ENCODE peak calls at places on chromosomes 4 and X, in six cellular contexts. J is Right ventricle myocardium superior, H is body of pancreas, E is foreskin fibroblast, Q is NCI-H82, O is ELR. R is an unnamed sample.

GRCh38 chr4:118417325-118417724 is 64.5 kb upstream of the PRSS12 start:
- DNase-seq in J (no peak), H (no peak), E (no peak), Q (no peak), O (no peak), R (no peak)

GRCh38 chr4:33073811-33074210 is 2353.6 kb downstream of the PCDH7 start:
- DNase-seq in J (no peak), H (no peak), E (peak; percentile 38), Q (no peak), O (peak; percentile 43), R (no peak)

GRCh38 chrX:82677281-82677680 is 830.8 kb upstream of the POU3F4 start:
- DNase-seq in J (no peak), H (no peak), E (no peak), Q (no peak), O (no peak), R (peak; percentile 31)

GRCh38 chr4:187128971-187129370 is 405.3 kb upstream of the FAT1 start:
- DNase-seq in J (no peak), H (no peak), E (peak; percentile 30), Q (no peak), O (peak; percentile 63), R (peak; percentile 44)

GRCh38 chr4:8325284-8325973 is 55.9 kb downstream of the HTRA3 start:
- DNase-seq in J (peak; percentile 46), H (no peak), E (no peak), Q (no peak), O (no peak), R (no peak)

GRCh38 chr4:26859762-26860156 is 882 bp upstream of the STIM2 start:
- DNase-seq in J (no peak), H (no peak), E (no peak), Q (no peak), O (no peak), R (peak; percentile 21)

GRCh38 chr4:80192252-80192866 is 4.9 kb upstream of the PRDM8 start:
- DNase-seq in J (no peak), H (no peak), E (no peak), Q (no peak), O (no peak), R (no peak)

GRCh38 chrX:84118315-84118714 is 69.7 kb downstream of the RPS6KA6 start:
- DNase-seq in J (no peak), H (no peak), E (no peak), Q (no peak), O (no peak), R (no peak)

GRCh38 chr4:148216321-148216720 is 225.9 kb downstream of the NR3C2 start:
- DNase-seq in J (no peak), H (peak; percentile 41), E (no peak), Q (no peak), O (no peak), R (no peak)

GRCh38 chr4:13893987-13894386 is 266.5 kb upstream of the BOD1L1 start:
- DNase-seq in J (no peak), H (no peak), E (no peak), Q (no peak), O (no peak), R (no peak)

GRCh38 chrX:42499620-42500019 is 278.3 kb downstream of the PPP1R2C start:
- DNase-seq in J (no peak), H (no peak), E (no peak), Q (no peak), O (no peak), R (no peak)

GRCh38 chrX:17944833-17945497 is 83.9 kb upstream of the RAI2 start:
- DNase-seq in J (no peak), H (no peak), E (no peak), Q (peak; percentile 65), O (peak; percentile 21), R (peak; percentile 5)

GRCh38 chrX:50281253-50281652 is 76.7 kb downstream of the CCNB3 start:
- DNase-seq in J (no peak), H (no peak), E (no peak), Q (no peak), O (no peak), R (no peak)

GRCh38 chrX:13367950-13368349 is 48.1 kb upstream of the ATXN3L start:
- DNase-seq in J (no peak), H (no peak), E (no peak), Q (no peak), O (no peak), R (peak; percentile 61)

GRCh38 chrX:22534643-22535042 is 261.9 kb downstream of the CBLL2 start:
- DNase-seq in J (no peak), H (no peak), E (peak; percentile 54), Q (no peak), O (peak; percentile 86), R (peak; percentile 68)

GRCh38 chr4:122764071-122764807 is 31.7 kb downstream of the BBS12 start:
- DNase-seq in J (no peak), H (no peak), E (peak; percentile 45), Q (no peak), O (peak; percentile 90), R (peak; percentile 72)

GRCh38 chr4:140556372-140557085 is 12.2 kb downstream of the UCP1 start:
- DNase-seq in J (no peak), H (no peak), E (no peak), Q (no peak), O (no peak), R (no peak)

GRCh38 chr4:2934077-2934812 is 29.0 kb downstream of the NOP14 start:
- DNase-seq in J (peak; percentile 84), H (peak; percentile 58), E (peak; percentile 52), Q (peak; percentile 27), O (peak; percentile 64), R (peak; percentile 39)

GRCh38 chrX:670596-670995 is 40.0 kb downstream of the SHOX start:
- DNase-seq in J (no peak), H (no peak), E (no peak), Q (no peak), O (no peak), R (no peak)

GRCh38 chr4:101651778-101652177 is 138.8 kb upstream of the BANK1 start:
- DNase-seq in J (peak; percentile 41), H (no peak), E (no peak), Q (peak; percentile 77), O (no peak), R (no peak)

GRCh38 chrX:7925867-7926472 is 1.2 kb downstream of the PNPLA4 start:
- DNase-seq in J (peak; percentile 46), H (peak; percentile 53), E (peak; percentile 45), Q (peak; percentile 74), O (peak; percentile 60), R (peak; percentile 64)

GRCh38 chrX:22121161-22121560 is 89.0 kb downstream of the PHEX start:
- DNase-seq in J (no peak), H (no peak), E (no peak), Q (no peak), O (no peak), R (no peak)

GRCh38 chr4:26647523-26648224 is 63.8 kb downstream of the TBC1D19 start:
- DNase-seq in J (no peak), H (no peak), E (no peak), Q (no peak), O (no peak), R (no peak)

GRCh38 chrX:139739138-139739537 is 31.2 kb upstream of the MCF2 start:
- DNase-seq in J (no peak), H (no peak), E (peak; percentile 67), Q (no peak), O (peak; percentile 78), R (peak; percentile 98)

GRCh38 chr4:78937837-78938236 is 1.4 kb downstream of the PAQR3 start:
- DNase-seq in J (no peak), H (no peak), E (no peak), Q (peak; percentile 6), O (peak; percentile 45), R (peak; percentile 34)

GRCh38 chr4:18669390-18669789 is 647.8 kb upstream of the LCORL start:
- DNase-seq in J (no peak), H (no peak), E (no peak), Q (no peak), O (no peak), R (no peak)

R was measured in M059J.